ENCODE peak calls at places on chromosomes 3 and 15, in ten cellular contexts. W is BE2C; V is stomach; N is transverse colon; M is AML-193; G is cardiac septum; P is hepatocyte; I is activated T-cell treated with anti-CD3 and anti-CD28 coated beads, Interleukin-2, amount 50 U/mL, for 4 hours; Y is RKO; E is T-cell. A is an unnamed sample.

GRCh38 chr15:64731012-64731806 is 44.2 kb downstream of the RBPMS2 start:
- DNase-seq in W (peak), V (peak), N (peak), M (peak), G (peak), P (peak), I (peak), Y (peak), E (peak), A (peak)

GRCh38 chr3:192174283-192174682 is 553.1 kb downstream of the FGF12 start:
- DNase-seq in W (no peak), V (no peak), N (no peak), M (no peak), G (no peak), P (no peak), I (no peak), Y (no peak), E (no peak), A (no peak)

GRCh38 chr15:52093167-52093538 is 19.4 kb downstream of the BCL2L10 start:
- DNase-seq in W (no peak), V (no peak), N (no peak), M (no peak), G (no peak), P (no peak), I (no peak), Y (no peak), E (no peak), A (no peak)

GRCh38 chr3:17420668-17421067 is 321.8 kb downstream of the TBC1D5 start:
- DNase-seq in W (no peak), V (no peak), N (no peak), M (no peak), G (no peak), P (peak), I (no peak), Y (no peak), E (no peak), A (no peak)

GRCh38 chr15:63677778-63678177 is 80.6 kb downstream of the FBXL22 start:
- DNase-seq in W (no peak), V (peak), N (peak), M (no peak), G (no peak), P (peak), I (no peak), Y (no peak), E (no peak), A (no peak)

GRCh38 chr3:153756816-153757215 is 364.4 kb upstream of the ARHGEF26 start:
- DNase-seq in W (no peak), V (no peak), N (no peak), M (no peak), G (no peak), P (no peak), I (no peak), Y (peak), E (no peak), A (no peak)

GRCh38 chr3:35448121-35448520 is 191.2 kb upstream of the ARPP21 start:
- DNase-seq in W (no peak), V (no peak), N (no peak), M (no peak), G (no peak), P (no peak), I (no peak), Y (no peak), E (no peak), A (no peak)

GRCh38 chr3:71035314-71035713 is 548.2 kb downstream of the FOXP1 start:
- DNase-seq in W (no peak), V (no peak), N (peak), M (peak), G (no peak), P (no peak), I (no peak), Y (no peak), E (no peak), A (no peak)

GRCh38 chr15:29677871-29678431 is 144.3 kb downstream of the TJP1 start:
- DNase-seq in W (no peak), V (peak), N (peak), M (no peak), G (no peak), P (peak), I (no peak), Y (no peak), E (no peak), A (no peak)

GRCh38 chr3:52428151-52429005 is 16.5 kb downstream of the SEMA3G start:
- DNase-seq in W (peak), V (peak), N (peak), M (peak), G (peak), P (peak), I (no peak), Y (peak), E (no peak), A (peak)

GRCh38 chr3:148882288-148882687 is 17.2 kb downstream of the CPA3 start:
- DNase-seq in W (no peak), V (no peak), N (no peak), M (no peak), G (no peak), P (no peak), I (no peak), Y (no peak), E (no peak), A (no peak)

GRCh38 chr3:3015472-3016089 is 94.6 kb downstream of the IL5RA start:
- DNase-seq in W (no peak), V (no peak), N (no peak), M (peak), G (no peak), P (peak), I (no peak), Y (peak), E (no peak), A (no peak)

GRCh38 chr3:143119974-143120715 is 574 bp downstream of the CHST2 start:
- DNase-seq in W (peak), V (no peak), N (peak), M (no peak), G (no peak), P (peak), I (peak), Y (no peak), E (no peak), A (peak)

GRCh38 chr3:70233112-70233511 is 79.3 kb downstream of the MDFIC2 start:
- DNase-seq in W (no peak), V (no peak), N (no peak), M (no peak), G (no peak), P (no peak), I (no peak), Y (no peak), E (no peak), A (no peak)

GRCh38 chr15:75573001-75573400 is 6.1 kb downstream of the PTPN9 start:
- DNase-seq in W (no peak), V (no peak), N (no peak), M (peak), G (no peak), P (peak), I (no peak), Y (no peak), E (no peak), A (no peak)

GRCh38 chr3:61964566-61964965 is 403.2 kb downstream of the PTPRG start:
- DNase-seq in W (no peak), V (no peak), N (no peak), M (no peak), G (no peak), P (no peak), I (no peak), Y (no peak), E (no peak), A (no peak)

GRCh38 chr15:52040167-52040900 is 21.3 kb downstream of the MAPK6 start:
- DNase-seq in W (no peak), V (peak), N (no peak), M (no peak), G (no peak), P (peak), I (no peak), Y (no peak), E (no peak), A (no peak)

GRCh38 chr3:34568766-34569165 is 770.3 kb downstream of the PDCD6IP start:
- DNase-seq in W (no peak), V (no peak), N (no peak), M (no peak), G (no peak), P (no peak), I (no peak), Y (no peak), E (no peak), A (no peak)

GRCh38 chr15:48936666-48937065 is 27.1 kb downstream of the SHC4 start:
- DNase-seq in W (no peak), V (no peak), N (no peak), M (no peak), G (no peak), P (no peak), I (no peak), Y (no peak), E (no peak), A (no peak)

GRCh38 chr15:81278306-81279029 is 45.5 kb downstream of the STARD5 start:
- DNase-seq in W (no peak), V (no peak), N (no peak), M (no peak), G (no peak), P (no peak), I (no peak), Y (no peak), E (no peak), A (no peak)

GRCh38 chr3:113531826-113532697 is at the start of gene SIDT1:
- DNase-seq in W (no peak), V (peak), N (peak), M (peak), G (peak), P (peak), I (peak), Y (no peak), E (peak), A (no peak)

GRCh38 chr3:42654331-42655201 is 1.1 kb downstream of the ZBTB47 start:
- DNase-seq in W (peak), V (peak), N (peak), M (peak), G (peak), P (peak), I (no peak), Y (peak), E (no peak), A (peak)

GRCh38 chr3:155730843-155731242 is 14.0 kb downstream of the PLCH1 start:
- DNase-seq in W (peak), V (no peak), N (no peak), M (no peak), G (no peak), P (no peak), I (no peak), Y (no peak), E (no peak), A (no peak)

GRCh38 chr3:74351213-74351612 is 263.2 kb downstream of the CNTN3 start:
- DNase-seq in W (no peak), V (no peak), N (no peak), M (no peak), G (no peak), P (no peak), I (no peak), Y (no peak), E (no peak), A (no peak)

GRCh38 chr3:23751485-23751811 is 54.3 kb upstream of the UBE2E1 start:
- DNase-seq in W (no peak), V (no peak), N (no peak), M (no peak), G (no peak), P (no peak), I (no peak), Y (no peak), E (no peak), A (no peak)

GRCh38 chr3:157257101-157257500 is 97.2 kb upstream of the CCNL1 start:
- DNase-seq in W (no peak), V (no peak), N (no peak), M (no peak), G (no peak), P (no peak), I (no peak), Y (no peak), E (no peak), A (no peak)

GRCh38 chr3:9099711-9100110 is 136.4 kb upstream of the RAD18 start:
- DNase-seq in W (no peak), V (no peak), N (no peak), M (no peak), G (no peak), P (no peak), I (no peak), Y (no peak), E (no peak), A (no peak)

GRCh38 chr15:84654689-84655453 is 788 bp upstream of the WDR73 start:
- DNase-seq in W (peak), V (peak), N (peak), M (peak), G (peak), P (peak), I (peak), Y (peak), E (peak), A (peak)

GRCh38 chr15:100147828-100148227 is 193.9 kb downstream of the ADAMTS17 start:
- DNase-seq in W (no peak), V (no peak), N (no peak), M (no peak), G (no peak), P (no peak), I (no peak), Y (no peak), E (no peak), A (no peak)

GRCh38 chr3:128760881-128761280 is 34.9 kb downstream of the RAB7A start:
- DNase-seq in W (no peak), V (no peak), N (no peak), M (no peak), G (no peak), P (no peak), I (no peak), Y (no peak), E (no peak), A (no peak)

GRCh38 chr3:2261747-2262146 is 163.1 kb downstream of the CNTN4 start:
- DNase-seq in W (no peak), V (no peak), N (no peak), M (no peak), G (no peak), P (no peak), I (no peak), Y (no peak), E (no peak), A (no peak)